ENCODE peak calls at places on chromosomes 2 and 18, in five cellular contexts. T is head of caudate nucleus, N is ecto neural progenitor cell, V is HFFc6, C is activated T-cell treated with anti-CD3 and anti-CD28 coated beads for 24 hours. F is an unnamed sample.

GRCh38 chr18:56709463-56709862 is 58.3 kb downstream of the WDR7 start:
- DNase-seq in T (no peak), N (no peak), V (peak; percentile 89), C (peak; percentile 31), F (peak; percentile 53)

GRCh38 chr18:58542426-58543159 is 86.3 kb downstream of the ALPK2 start:
- DNase-seq in T (no peak), N (no peak), V (no peak), C (no peak), F (no peak)

GRCh38 chr2:45675130-45675812 is 23.8 kb downstream of the PRKCE start:
- DNase-seq in T (no peak), N (no peak), V (no peak), C (no peak), F (no peak)

GRCh38 chr2:287471-287885 is 413 bp downstream of the ALKAL2 start:
- DNase-seq in T (no peak), N (peak; percentile 61), V (no peak), C (no peak), F (no peak)

GRCh38 chr2:70805987-70806386 is 14.4 kb downstream of the CLEC4F start:
- DNase-seq in T (no peak), N (no peak), V (no peak), C (no peak), F (no peak)

GRCh38 chr2:162221064-162221463 is 22.2 kb downstream of the FAP start:
- DNase-seq in T (peak; percentile 75), N (peak; percentile 81), V (peak; percentile 57), C (peak; percentile 26), F (no peak)

GRCh38 chr2:112980537-112980936 is 2.7 kb downstream of the IL36G start:
- DNase-seq in T (no peak), N (no peak), V (no peak), C (no peak), F (no peak)

GRCh38 chr2:479505-480161 is 191.7 kb upstream of the ALKAL2 start:
- DNase-seq in T (no peak), N (no peak), V (no peak), C (no peak), F (no peak)

GRCh38 chr18:48333563-48333962 is 75.6 kb downstream of the ZBTB7C start:
- DNase-seq in T (no peak), N (no peak), V (no peak), C (no peak), F (no peak)

GRCh38 chr2:55839182-55839819 is 84.3 kb downstream of the EFEMP1 start:
- DNase-seq in T (no peak), N (no peak), V (no peak), C (no peak), F (no peak)

GRCh38 chr2:199572571-199572970 is 114.8 kb upstream of the SATB2 start:
- DNase-seq in T (no peak), N (no peak), V (no peak), C (no peak), F (no peak)

GRCh38 chr2:180761224-180761623 is 219.2 kb upstream of the UBE2E3 start:
- DNase-seq in T (no peak), N (no peak), V (peak; percentile 56), C (no peak), F (no peak)

F was measured in HS-27A.